ENCODE peak calls at places on chromosome 10, in five cellular contexts. Q is endothelial cell of umbilical vein, K is hepatocyte, B is PC-9, I is astrocyte. G is an unnamed sample.
A peak's percentile ranks its signal among the peaks of the same experiment; 100 is the strongest.

GRCh38 chr10:118922226-118922625 is 107.3 kb upstream of the NANOS1 start:
- DNase-seq in Q (no peak), B (no peak), I (peak; percentile 3), K (no peak), G (no peak)

GRCh38 chr10:76429642-76430041 is 998.2 kb downstream of the LRMDA start:
- DNase-seq in B (no peak), I (no peak), K (no peak), Q (no peak), G (no peak)

GRCh38 chr10:129108378-129108777 is 358.7 kb upstream of the MGMT start:
- DNase-seq in B (no peak), I (no peak), K (no peak), Q (no peak), G (no peak)

GRCh38 chr10:1022413-1022812 is 3.2 kb downstream of the IDI2 start:
- DNase-seq in B (no peak), K (no peak), I (no peak), Q (no peak), G (no peak)

GRCh38 chr10:59234814-59235429 is 58.5 kb downstream of the PHYHIPL start:
- DNase-seq in I (peak; percentile 42), K (peak; percentile 47), B (peak; percentile 1), Q (peak; percentile 41), G (peak; percentile 29)

GRCh38 chr10:78010278-78010677 is 19.0 kb downstream of the POLR3A start:
- DNase-seq in I (no peak), B (no peak), K (no peak), Q (no peak), G (no peak)

GRCh38 chr10:99906470-99906869 is 103.3 kb downstream of the DNMBP start:
- DNase-seq in B (peak; percentile 75), K (peak; percentile 44), I (peak; percentile 97), Q (peak; percentile 67), G (no peak)

GRCh38 chr10:43203491-43204393 is 63.1 kb downstream of the RASGEF1A start:
- DNase-seq in K (peak; percentile 36), I (no peak), B (peak; percentile 81), Q (no peak), G (no peak)

GRCh38 chr10:115657161-115657850 is 564.1 kb downstream of the ATRNL1 start:
- DNase-seq in Q (no peak), B (no peak), I (peak; percentile 33), K (no peak), G (no peak)

GRCh38 chr10:18583575-18584270 is 67.7 kb downstream of the NSUN6 start:
- DNase-seq in I (no peak), B (no peak), K (no peak), Q (peak; percentile 7), G (no peak)

GRCh38 chr10:50394832-50395231 is 143.5 kb upstream of the ASAH2 start:
- DNase-seq in I (no peak), B (no peak), K (no peak), Q (peak; percentile 36), G (no peak)

GRCh38 chr10:113907166-113907565 is 52.7 kb downstream of the NHLRC2 start:
- DNase-seq in I (peak; percentile 39), K (no peak), B (no peak), Q (no peak), G (no peak)

GRCh38 chr10:28840954-28841353 is 163.6 kb downstream of the BAMBI start:
- DNase-seq in I (peak; percentile 39), B (no peak), Q (no peak), K (no peak), G (no peak)

GRCh38 chr10:75899816-75900357 is 468.5 kb downstream of the LRMDA start:
- DNase-seq in K (no peak), I (no peak), Q (no peak), B (no peak), G (no peak)

GRCh38 chr10:35451103-35452016 is 115.1 kb downstream of the CCNY start:
- DNase-seq in K (no peak), Q (no peak), B (no peak), I (no peak), G (no peak)

DNA sequence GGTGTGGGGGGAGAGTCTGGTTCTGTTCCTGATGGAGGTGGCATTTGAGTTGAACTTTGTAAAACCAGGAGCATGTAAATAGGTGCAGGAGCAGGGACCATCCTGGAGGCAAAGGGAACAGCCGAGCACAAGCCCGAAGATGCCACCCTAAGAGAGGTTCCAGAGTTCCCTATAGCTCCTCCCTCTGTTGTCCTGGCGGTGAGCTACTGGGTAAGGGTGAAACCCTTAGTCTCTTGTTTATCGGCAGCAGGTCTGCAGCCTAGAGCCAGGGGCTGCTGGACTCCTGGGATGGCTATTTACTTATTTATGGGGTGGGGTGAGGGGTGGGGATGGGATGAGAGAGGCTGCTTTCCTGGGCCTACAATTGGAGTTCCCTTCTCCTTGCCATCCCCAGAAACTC is 6.5 kb upstream of the LBX1 start:
- DNase-seq in I (no peak), Q (no peak), B (no peak), K (no peak), G (no peak)
- H3K27me3 ChIP-seq in I (peaks cover 99% of the 10 kb centered on the region), Q (peaks cover 96% of the 10 kb centered on the region), B (peaks cover 28% of the 10 kb centered on the region), K (peaks cover 100% of the 10 kb centered on the region), G (peaks cover 72% of the 10 kb centered on the region)

GRCh38 chr10:96637709-96638108 is 50.9 kb upstream of the TM9SF3 start:
- DNase-seq in I (no peak), B (no peak), K (peak; percentile 34), Q (no peak), G (no peak)
- H4K20me1 ChIP-seq in I (no peaks in the 10 kb centered on the region), B (no peaks in the 10 kb centered on the region), K (no peaks in the 10 kb centered on the region), Q (no peaks in the 10 kb centered on the region), G (no peaks in the 10 kb centered on the region)

GRCh38 chr10:93993782-93994668 is at the start of gene PLCE1:
- DNase-seq in Q (no peak), I (no peak), K (peak; percentile 89), B (peak; percentile 65), G (peak; percentile 66)
- H3K27me3 ChIP-seq in Q (peaks cover 21% of the 10 kb centered on the region), I (no peaks in the 10 kb centered on the region), K (no peaks in the 10 kb centered on the region), B (no peaks in the 10 kb centered on the region), G (peaks cover 9% of the 10 kb centered on the region)

DNA sequence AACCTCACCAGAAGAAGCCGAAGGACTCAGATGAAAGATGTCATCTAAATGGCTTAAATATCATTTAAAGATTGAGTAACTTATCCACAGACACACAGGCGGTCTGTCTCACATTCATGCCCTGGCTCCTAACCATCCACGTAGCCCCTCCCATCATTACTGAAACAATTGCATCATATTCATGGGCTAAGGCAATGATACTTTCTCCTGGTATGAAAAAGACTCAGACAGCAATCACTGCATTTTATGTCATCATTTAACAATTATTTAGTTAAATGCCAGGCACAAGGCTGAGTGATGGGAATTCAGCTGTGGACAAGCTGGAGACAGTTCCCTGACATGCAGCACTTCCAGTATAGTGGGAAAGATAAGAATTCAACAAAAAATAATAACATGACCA is 11.2 kb upstream of the TECTB start:
- DNase-seq in K (no peak), I (peak; percentile 4), Q (no peak), B (no peak), G (no peak)
- H4K20me1 ChIP-seq in K (no peaks in the 10 kb centered on the region), I (no peaks in the 10 kb centered on the region), Q (no peaks in the 10 kb centered on the region), B (no peaks in the 10 kb centered on the region), G (no peaks in the 10 kb centered on the region)

GRCh38 chr10:131555406-131555805 is 243.9 kb upstream of the TCERG1L start:
- DNase-seq in Q (no peak), K (no peak), I (no peak), B (no peak), G (no peak)

GRCh38 chr10:131554821-131555220 is 243.3 kb upstream of the TCERG1L start:
- DNase-seq in Q (no peak), I (no peak), K (no peak), B (no peak), G (no peak)

GRCh38 chr10:131556061-131556896 is 244.8 kb upstream of the TCERG1L start:
- DNase-seq in K (no peak), B (no peak), Q (no peak), I (no peak), G (no peak)

GRCh38 chr10:131553121-131553520 is 241.6 kb upstream of the TCERG1L start:
- DNase-seq in Q (no peak), K (no peak), B (no peak), I (no peak), G (no peak)

DNA sequence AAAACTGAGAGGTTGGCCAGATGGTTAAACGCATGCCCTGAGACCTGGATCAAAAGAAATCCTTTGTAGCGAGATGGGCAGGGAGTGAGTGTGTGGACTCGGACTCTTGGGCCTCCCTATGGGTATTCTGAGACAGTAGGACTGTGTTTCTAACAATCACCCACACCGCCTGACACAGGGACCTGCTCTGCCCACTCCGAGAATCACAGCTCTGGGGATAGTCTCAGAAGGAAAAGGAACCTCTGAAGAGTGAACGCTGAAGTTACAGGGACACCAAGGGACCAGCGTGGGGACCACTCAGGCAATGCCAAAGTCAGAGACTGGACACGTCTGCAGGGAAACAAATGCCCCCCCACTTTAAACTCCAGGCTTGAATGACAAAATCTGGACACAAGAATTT is 242.1 kb upstream of the TCERG1L start:
- DNase-seq in I (no peak), Q (no peak), B (no peak), K (no peak), G (no peak)
- H3K27me3 ChIP-seq in I (no peaks in the 10 kb centered on the region), Q (no peaks in the 10 kb centered on the region), B (peaks cover 72% of the 10 kb centered on the region), K (peaks cover 11% of the 10 kb centered on the region), G (no peaks in the 10 kb centered on the region)

GRCh38 chr10:48322017-48322416 is 15.5 kb downstream of the MAPK8 start:
- DNase-seq in B (no peak), Q (no peak), K (no peak), I (peak; percentile 16), G (no peak)

GRCh38 chr10:48330269-48330668 is 23.8 kb downstream of the MAPK8 start:
- DNase-seq in I (no peak), K (no peak), B (no peak), Q (no peak), G (no peak)

GRCh38 chr10:48324580-48324979 is 18.1 kb downstream of the MAPK8 start:
- DNase-seq in B (no peak), I (peak; percentile 26), K (no peak), Q (no peak), G (no peak)
- H4K20me1 ChIP-seq in B (peaks cover 4% of the 10 kb centered on the region), I (peaks cover 89% of the 10 kb centered on the region), K (peaks cover 4% of the 10 kb centered on the region), Q (peaks cover 14% of the 10 kb centered on the region), G (no peaks in the 10 kb centered on the region)

DNA sequence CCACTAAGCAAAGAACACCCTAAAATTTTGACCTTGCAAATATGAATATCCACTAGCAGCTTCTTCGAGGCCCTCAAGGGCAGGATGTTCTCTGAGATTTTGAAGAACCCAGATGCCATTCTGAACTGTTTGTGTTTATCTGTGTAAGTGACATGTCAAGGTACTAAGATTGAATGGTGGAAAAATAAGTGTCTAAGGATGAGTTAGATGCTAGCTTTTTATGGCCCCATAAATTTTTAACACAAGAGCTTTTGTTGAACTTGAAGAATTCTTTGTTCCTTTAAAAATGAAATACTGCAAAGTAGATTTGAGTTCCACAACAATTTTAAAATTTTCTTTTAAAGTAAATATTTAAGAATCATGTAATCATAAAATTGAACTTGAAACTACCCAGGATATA is 259.8 kb downstream of the CSTF2T start:
- DNase-seq in I (no peak), B (no peak), K (no peak), Q (no peak), G (no peak)
- H3K27me3 ChIP-seq in I (no peaks in the 10 kb centered on the region), B (no peaks in the 10 kb centered on the region), K (no peaks in the 10 kb centered on the region), Q (no peaks in the 10 kb centered on the region), G (no peaks in the 10 kb centered on the region)